ENCODE peak calls at places on chromosomes 11 and 22, in four cellular contexts. One of them, this sample, is unnamed.
A peak's percentile ranks its signal among the peaks of the same experiment; 100 is the strongest.

GRCh38 chr11:58968251-58968711 is 29.0 kb downstream of the GLYATL1 start:
- DNase-seq in activated B cell treated with CpG ODN at 0.5 μM for 24 hours: no peak
- DNase-seq in AG09319: no peak
- DNase-seq in uterus: no peak
- DNase-seq in this sample: no peak

GRCh38 chr11:45158891-45159605 is 12.6 kb downstream of the PRDM11 start:
- DNase-seq in activated B cell treated with CpG ODN at 0.5 μM for 24 hours: no peak
- DNase-seq in AG09319: no peak
- DNase-seq in uterus: no peak
- DNase-seq in this sample: no peak

GRCh38 chr11:35539256-35539655 is 13.8 kb upstream of the PAMR1 start:
- DNase-seq in activated B cell treated with CpG ODN at 0.5 μM for 24 hours: no peak
- DNase-seq in AG09319: no peak
- DNase-seq in uterus: no peak
- DNase-seq in this sample: no peak

GRCh38 chr11:122863704-122864326 is 18.7 kb upstream of the JHY start:
- DNase-seq in activated B cell treated with CpG ODN at 0.5 μM for 24 hours: no peak
- DNase-seq in AG09319: no peak
- DNase-seq in uterus: peak; percentile 33
- DNase-seq in this sample: no peak

GRCh38 chr11:131762346-131763110 is 392.1 kb downstream of the NTM start:
- DNase-seq in activated B cell treated with CpG ODN at 0.5 μM for 24 hours: no peak
- DNase-seq in AG09319: no peak
- DNase-seq in uterus: no peak
- DNase-seq in this sample: no peak

GRCh38 chr22:44298331-44299087 is 14.2 kb downstream of the SHISAL1 start:
- DNase-seq in activated B cell treated with CpG ODN at 0.5 μM for 24 hours: no peak
- DNase-seq in AG09319: no peak
- DNase-seq in uterus: peak; percentile 67
- DNase-seq in this sample: no peak

GRCh38 chr11:43579171-43579918 is 101.2 kb upstream of the HSD17B12 start:
- DNase-seq in activated B cell treated with CpG ODN at 0.5 μM for 24 hours: no peak
- DNase-seq in AG09319: no peak
- DNase-seq in uterus: no peak
- DNase-seq in this sample: no peak

GRCh38 chr11:57116654-57117053 is 65.1 kb upstream of the LRRC55 start:
- DNase-seq in activated B cell treated with CpG ODN at 0.5 μM for 24 hours: no peak
- DNase-seq in AG09319: peak; percentile 15
- DNase-seq in uterus: no peak
- DNase-seq in this sample: no peak

GRCh38 chr11:66970808-66971442 is 4.2 kb upstream of the C11orf86 start:
- DNase-seq in activated B cell treated with CpG ODN at 0.5 μM for 24 hours: no peak
- DNase-seq in AG09319: peak; percentile 98
- DNase-seq in uterus: peak; percentile 65
- DNase-seq in this sample: peak; percentile 92

GRCh38 chr22:44146088-44146861 is 34.5 kb upstream of the PARVG start:
- DNase-seq in activated B cell treated with CpG ODN at 0.5 μM for 24 hours: no peak
- DNase-seq in AG09319: no peak
- DNase-seq in uterus: no peak
- DNase-seq in this sample: no peak

GRCh38 chr11:104926771-104927470 is 28.7 kb upstream of the CASP12 start:
- DNase-seq in activated B cell treated with CpG ODN at 0.5 μM for 24 hours: no peak
- DNase-seq in AG09319: no peak
- DNase-seq in uterus: peak; percentile 17
- DNase-seq in this sample: no peak

GRCh38 chr11:132496341-132496740 is 1036.0 kb downstream of the OPCML start:
- DNase-seq in activated B cell treated with CpG ODN at 0.5 μM for 24 hours: no peak
- DNase-seq in AG09319: no peak
- DNase-seq in uterus: no peak
- DNase-seq in this sample: no peak

GRCh38 chr11:27735281-27735680 is 35.0 kb upstream of the BDNF start:
- DNase-seq in activated B cell treated with CpG ODN at 0.5 μM for 24 hours: no peak
- DNase-seq in AG09319: no peak
- DNase-seq in uterus: no peak
- DNase-seq in this sample: no peak

DNA sequence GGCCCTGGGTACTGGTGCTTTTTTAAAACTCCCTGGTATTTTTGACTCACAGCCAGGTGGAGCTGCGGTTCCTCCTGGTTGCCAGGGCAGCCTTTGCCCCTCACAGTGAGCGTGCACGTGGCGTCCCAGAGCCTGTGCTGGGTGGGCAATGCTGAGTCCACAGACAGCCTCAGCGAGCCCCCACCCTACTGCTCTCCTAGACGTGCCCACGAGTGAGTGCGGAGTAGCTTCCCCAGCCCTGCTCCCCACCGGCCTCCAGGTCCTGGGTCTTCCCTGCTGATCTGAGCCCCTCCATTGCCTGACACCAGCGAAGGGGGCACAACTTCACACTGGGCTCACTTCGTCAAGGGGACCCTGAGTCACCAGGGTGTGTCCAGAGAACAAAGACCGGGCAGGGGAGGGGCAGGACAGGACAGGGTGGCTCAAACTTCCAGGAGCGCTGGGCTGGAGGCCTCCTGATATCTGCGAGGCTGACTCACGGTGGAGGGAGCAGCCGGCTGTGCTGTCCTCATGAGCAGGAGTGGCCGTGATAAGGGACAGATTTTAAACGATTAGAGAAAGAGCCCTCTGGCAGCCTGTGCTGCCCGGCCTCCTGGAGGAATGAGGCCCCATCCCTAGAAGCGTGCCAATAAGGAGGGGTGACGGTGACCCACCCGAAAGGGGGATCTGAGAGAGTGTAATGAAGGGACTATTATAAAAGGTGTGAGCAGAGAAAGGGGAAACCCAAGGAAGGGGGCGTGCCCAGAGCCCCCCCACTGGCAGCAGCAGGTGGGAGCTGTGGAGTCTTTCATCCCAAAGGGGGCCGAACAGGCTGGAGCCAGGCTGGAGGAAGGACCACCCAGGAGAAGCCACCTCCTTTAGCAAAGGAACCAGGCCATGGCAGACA is 129.3 kb upstream of the FGF3 start:
- DNase-seq in activated B cell treated with CpG ODN at 0.5 μM for 24 hours: no peak
- DNase-seq in AG09319: no peak
- DNase-seq in uterus: no peak
- DNase-seq in this sample: no peak
- TF ChIP-seq CTCF in activated B cell treated with CpG ODN at 0.5 μM for 24 hours: no peak
- TF ChIP-seq CTCF in AG09319: no peak
- TF ChIP-seq CTCF in uterus: no peak
- TF ChIP-seq CTCF in this sample: no peak

DNA sequence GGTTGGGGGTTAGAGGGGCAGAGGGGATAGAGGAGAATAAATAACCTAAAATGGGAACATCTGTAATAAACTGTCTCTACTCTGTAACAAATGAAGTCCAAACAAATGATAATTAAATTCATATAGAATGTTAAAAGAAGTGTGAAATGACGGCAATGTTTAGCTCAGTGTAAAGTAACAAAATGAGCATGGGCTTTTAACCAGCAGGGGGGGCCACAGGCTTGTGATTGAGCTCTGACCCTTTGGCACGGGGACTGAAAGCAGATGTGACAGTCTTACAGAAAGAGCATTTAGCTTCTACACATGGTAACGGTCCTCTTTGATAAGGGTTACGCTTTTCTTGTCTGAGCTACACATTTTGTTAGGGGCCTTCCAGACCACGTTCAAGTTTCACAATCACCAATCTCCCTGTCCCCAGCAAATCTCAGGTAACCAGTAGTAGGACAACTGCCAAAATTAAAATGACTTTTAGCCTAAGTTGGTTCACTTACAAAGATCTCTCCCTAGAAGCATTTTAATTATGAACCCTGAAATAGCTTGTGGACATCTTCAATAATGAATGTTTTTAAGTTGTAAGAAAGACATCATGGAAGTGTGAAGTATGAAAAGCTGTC is 262.5 kb downstream of the DCDC1 start:
- DNase-seq in activated B cell treated with CpG ODN at 0.5 μM for 24 hours: peak; percentile 14
- DNase-seq in AG09319: no peak
- DNase-seq in uterus: no peak
- DNase-seq in this sample: no peak
- TF ChIP-seq CTCF in activated B cell treated with CpG ODN at 0.5 μM for 24 hours: no peak
- TF ChIP-seq CTCF in AG09319: peak; percentile 35
- TF ChIP-seq CTCF in uterus: peak; percentile 30
- TF ChIP-seq CTCF in this sample: peak; percentile 26

DNA sequence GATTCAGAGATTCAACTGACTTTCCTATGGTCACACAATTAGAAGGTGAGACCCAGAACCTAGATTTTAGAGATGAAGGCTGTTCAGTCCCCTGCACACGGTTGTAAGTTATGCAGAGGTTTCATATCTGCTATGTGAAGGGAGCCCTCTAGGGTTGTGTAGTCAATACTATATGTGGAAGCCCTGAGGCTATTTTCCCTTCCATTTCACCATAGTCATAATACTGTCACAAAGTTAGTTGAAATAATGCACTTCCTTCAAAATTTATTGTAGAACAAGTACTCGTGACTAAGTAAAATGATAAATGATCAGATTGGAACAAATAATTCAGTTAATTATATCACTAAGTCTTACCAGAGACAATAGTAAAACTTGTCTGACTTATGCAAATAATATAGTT is 48.8 kb downstream of the ENDOD1 start:
- DNase-seq in activated B cell treated with CpG ODN at 0.5 μM for 24 hours: no peak
- DNase-seq in AG09319: no peak
- DNase-seq in uterus: no peak
- DNase-seq in this sample: no peak
- TF ChIP-seq CTCF in activated B cell treated with CpG ODN at 0.5 μM for 24 hours: no peak
- TF ChIP-seq CTCF in AG09319: no peak
- TF ChIP-seq CTCF in uterus: peak; percentile 15
- TF ChIP-seq CTCF in this sample: no peak

GRCh38 chr22:50641696-50642607 is 14.0 kb upstream of the ARSA start:
- DNase-seq in activated B cell treated with CpG ODN at 0.5 μM for 24 hours: no peak
- DNase-seq in AG09319: no peak
- DNase-seq in uterus: peak; percentile 32
- DNase-seq in this sample: no peak
- TF ChIP-seq CTCF in activated B cell treated with CpG ODN at 0.5 μM for 24 hours: no peak
- TF ChIP-seq CTCF in AG09319: peak; percentile 41
- TF ChIP-seq CTCF in uterus: peak; percentile 30
- TF ChIP-seq CTCF in this sample: no peak

DNA sequence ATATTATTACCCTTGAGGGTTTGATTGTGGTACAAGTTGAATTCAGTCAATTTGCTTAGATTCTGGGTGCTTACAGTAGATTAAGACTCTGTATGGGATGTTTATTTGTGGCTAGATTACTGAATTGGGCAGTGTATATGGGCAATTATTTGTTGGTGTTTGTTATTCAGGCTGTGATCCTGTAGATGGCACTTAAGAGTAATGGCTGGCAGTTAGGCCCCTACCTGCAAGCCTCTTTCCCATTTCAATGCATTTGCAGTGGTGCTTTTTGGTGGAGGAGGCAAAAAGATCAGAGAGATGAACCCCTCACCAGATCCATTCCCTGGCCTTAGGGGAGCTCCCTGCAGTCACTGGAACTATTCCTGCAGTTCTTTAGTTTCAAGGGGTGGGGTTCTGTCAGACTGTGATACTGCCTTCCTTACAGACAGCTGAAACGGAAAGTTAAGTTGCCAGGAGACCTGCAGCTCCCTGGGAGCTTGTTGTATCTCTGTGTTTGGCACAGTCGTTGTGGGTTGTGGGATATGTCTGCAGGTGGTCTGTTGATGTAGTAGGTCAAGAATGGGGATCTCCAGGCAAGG is 199.5 kb downstream of the AASDHPPT start:
- DNase-seq in activated B cell treated with CpG ODN at 0.5 μM for 24 hours: no peak
- DNase-seq in AG09319: peak; percentile 3
- DNase-seq in uterus: no peak
- DNase-seq in this sample: no peak
- TF ChIP-seq CTCF in activated B cell treated with CpG ODN at 0.5 μM for 24 hours: no peak
- TF ChIP-seq CTCF in AG09319: peak; percentile 42
- TF ChIP-seq CTCF in uterus: no peak
- TF ChIP-seq CTCF in this sample: no peak

GRCh38 chr22:39316440-39317083 is 2.9 kb downstream of the RPL3 start:
- DNase-seq in activated B cell treated with CpG ODN at 0.5 μM for 24 hours: peak; percentile 56
- DNase-seq in AG09319: peak; percentile 85
- DNase-seq in uterus: peak; percentile 82
- DNase-seq in this sample: peak; percentile 82

GRCh38 chr22:39312410-39312809 is 7.0 kb downstream of the RPL3 start:
- DNase-seq in activated B cell treated with CpG ODN at 0.5 μM for 24 hours: no peak
- DNase-seq in AG09319: no peak
- DNase-seq in uterus: no peak
- DNase-seq in this sample: no peak

GRCh38 chr22:39315389-39315788 is 4.0 kb downstream of the RPL3 start:
- DNase-seq in activated B cell treated with CpG ODN at 0.5 μM for 24 hours: no peak
- DNase-seq in AG09319: no peak
- DNase-seq in uterus: no peak
- DNase-seq in this sample: no peak

GRCh38 chr22:39313258-39314001 is 6.0 kb downstream of the RPL3 start:
- DNase-seq in activated B cell treated with CpG ODN at 0.5 μM for 24 hours: no peak
- DNase-seq in AG09319: no peak
- DNase-seq in uterus: no peak
- DNase-seq in this sample: no peak

DNA sequence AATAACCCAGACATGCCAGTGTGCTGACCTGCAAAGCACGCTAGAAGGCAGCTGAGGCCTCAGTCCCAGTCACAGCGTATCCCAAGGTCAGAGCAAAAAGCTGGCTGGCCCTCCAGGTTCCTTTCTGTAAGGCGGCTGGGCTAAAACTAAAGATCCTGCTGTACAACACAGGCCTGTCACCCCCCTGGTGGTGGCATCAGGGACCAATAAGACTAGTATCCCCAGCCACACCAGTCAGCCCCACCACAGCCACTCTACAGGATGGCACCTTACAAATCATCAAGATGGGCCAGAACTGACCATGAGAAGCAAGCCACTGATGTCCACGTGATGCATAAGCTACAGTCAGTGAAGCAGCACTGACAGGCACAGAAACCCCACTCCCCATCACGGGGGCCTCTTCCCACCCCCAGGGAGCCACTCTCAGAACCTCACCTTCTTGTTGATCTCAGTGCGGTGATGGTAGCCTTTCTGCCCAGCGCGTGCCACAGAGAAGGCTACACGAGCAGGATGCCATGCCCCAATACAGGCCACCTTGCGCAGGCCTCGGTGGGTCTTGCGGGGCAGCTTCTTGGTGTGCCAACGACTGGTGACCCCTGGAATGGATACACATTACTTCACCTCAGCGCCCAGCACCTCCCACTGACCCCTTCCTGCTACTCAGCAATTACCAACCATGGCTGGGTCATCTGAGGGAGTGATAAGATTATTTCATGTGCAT is 5.0 kb downstream of the RPL3 start:
- DNase-seq in activated B cell treated with CpG ODN at 0.5 μM for 24 hours: no peak
- DNase-seq in AG09319: no peak
- DNase-seq in uterus: no peak
- DNase-seq in this sample: no peak
- TF ChIP-seq CTCF in activated B cell treated with CpG ODN at 0.5 μM for 24 hours: no peak
- TF ChIP-seq CTCF in AG09319: no peak
- TF ChIP-seq CTCF in uterus: no peak
- TF ChIP-seq CTCF in this sample: no peak

GRCh38 chr11:108237058-108237481 is 14.2 kb downstream of the ATM start:
- DNase-seq in activated B cell treated with CpG ODN at 0.5 μM for 24 hours: no peak
- DNase-seq in AG09319: no peak
- DNase-seq in uterus: no peak
- DNase-seq in this sample: no peak
- TF ChIP-seq CTCF in activated B cell treated with CpG ODN at 0.5 μM for 24 hours: no peak
- TF ChIP-seq CTCF in AG09319: no peak
- TF ChIP-seq CTCF in uterus: no peak
- TF ChIP-seq CTCF in this sample: no peak